ENCODE peak calls at places on chromosome 7, in five cellular contexts. P is lower lobe of right lung, A is mammary epithelial cell, W is heart right ventricle, T is vagina. K is an unnamed sample.

GRCh38 chr7:45080958-45081669 is 7.7 kb downstream of the NACAD start:
- DNase-seq in W (no peak), T (no peak), A (no peak), P (no peak), K (no peak)

GRCh38 chr7:92794386-92794785 is 42.0 kb downstream of the CDK6 start:
- DNase-seq in A (no peak), P (no peak), W (no peak), T (no peak), K (no peak)

GRCh38 chr7:7321681-7322080 is 139.3 kb downstream of the C1GALT1 start:
- DNase-seq in P (no peak), A (no peak), W (no peak), T (no peak), K (no peak)

GRCh38 chr7:100888988-100889760 is at the start of gene UFSP1:
- DNase-seq in A (no peak), P (no peak), W (no peak), T (no peak), K (no peak)

GRCh38 chr7:68828575-68828974 is 769.7 kb upstream of the AUTS2 start:
- DNase-seq in T (no peak), P (no peak), A (no peak), W (no peak), K (no peak)

GRCh38 chr7:158072889-158073730 is 514.5 kb downstream of the PTPRN2 start:
- DNase-seq in A (no peak), T (no peak), P (no peak), W (no peak), K (no peak)

GRCh38 chr7:112072541-112073245 is 133.5 kb downstream of the DOCK4 start:
- DNase-seq in T (no peak), A (no peak), W (no peak), P (no peak), K (no peak)

GRCh38 chr7:147428075-147428474 is 1162.5 kb upstream of the C7orf33 start:
- DNase-seq in T (no peak), A (no peak), W (no peak), P (no peak), K (no peak)

GRCh38 chr7:139058963-139059362 is 23.1 kb upstream of the ZC3HAV1L start:
- DNase-seq in P (no peak), T (no peak), A (no peak), W (peak; percentile 50), K (no peak)

DNA sequence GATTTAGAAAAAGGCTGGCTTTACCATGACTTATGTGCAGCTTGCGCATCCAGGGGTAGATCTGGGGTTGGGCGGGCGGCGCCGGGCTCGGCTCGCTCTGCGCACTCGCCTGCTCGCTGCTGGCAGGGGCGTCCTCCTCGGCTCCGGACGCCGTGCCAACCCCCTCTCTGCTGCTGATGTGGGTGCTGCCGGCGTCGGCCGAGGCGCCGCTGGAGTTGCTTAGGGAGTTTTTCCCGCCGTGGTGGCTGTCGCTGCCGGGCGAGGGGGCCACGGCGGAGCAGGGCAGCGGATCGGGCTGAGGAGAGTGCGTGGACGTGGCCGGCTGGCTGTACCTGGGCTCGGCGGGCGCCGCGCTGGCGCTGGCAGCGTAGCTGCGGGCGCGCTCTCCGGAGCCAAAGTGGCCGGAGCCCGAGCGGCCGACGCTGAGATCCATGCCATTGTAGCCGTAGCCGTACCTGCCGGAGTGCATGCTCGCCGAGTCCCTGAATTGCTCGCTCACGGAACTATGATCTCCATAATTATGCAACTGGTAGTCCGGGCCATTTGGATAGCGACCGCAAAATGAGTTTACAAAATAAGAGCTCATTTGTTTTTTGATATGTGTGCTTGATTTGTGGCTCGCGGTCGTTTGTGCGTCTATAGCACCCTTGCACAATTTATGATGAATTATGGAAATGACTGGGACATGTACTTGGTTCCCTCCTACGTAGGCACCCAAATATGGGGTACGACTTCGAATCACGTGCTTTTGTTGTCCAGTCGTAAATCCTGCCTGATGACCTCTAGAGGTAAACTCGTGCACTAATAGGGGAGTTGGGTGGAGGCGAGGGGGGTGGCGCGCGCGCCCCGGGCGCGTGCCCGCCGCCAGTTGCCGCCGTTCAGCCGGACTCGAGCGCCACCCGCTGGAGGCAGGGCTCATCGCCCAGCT is at the start of gene HOXA5:
- DNase-seq in W (no peak), T (no peak), P (no peak), A (peak; percentile 99), K (peak; percentile 73)
- TF ChIP-seq CTCF in W (peak; percentile 7), T (no peak), P (peak; percentile 85), A (peak; percentile 75), K (peak; percentile 40)

GRCh38 chr7:14836006-14836405 is 66.5 kb downstream of the DGKB start:
- DNase-seq in A (no peak), W (no peak), P (no peak), T (no peak), K (no peak)
- H3K4me1 ChIP-seq in A (peaks cover 6% of the 10 kb centered on the region), W (peaks cover 13% of the 10 kb centered on the region), P (no peaks in the 10 kb centered on the region), T (no peaks in the 10 kb centered on the region), K (no peaks in the 10 kb centered on the region)

GRCh38 chr7:17474724-17475344 is 176.4 kb downstream of the AHR start:
- DNase-seq in P (no peak), W (no peak), A (no peak), T (no peak), K (no peak)
- TF ChIP-seq CTCF in P (no peak), W (no peak), A (peak; percentile 13), T (no peak), K (no peak)

GRCh38 chr7:123747620-123748141 is 1.1 kb downstream of the WASL start:
- DNase-seq in T (no peak), W (peak; percentile 66), A (peak; percentile 83), P (peak; percentile 57), K (peak; percentile 62)

GRCh38 chr7:123745437-123745836 is 3.4 kb downstream of the WASL start:
- DNase-seq in T (no peak), P (no peak), W (no peak), A (no peak), K (no peak)

GRCh38 chr7:123746055-123746454 is 2.7 kb downstream of the WASL start:
- DNase-seq in A (no peak), P (no peak), T (no peak), W (no peak), K (no peak)

GRCh38 chr7:123748171-123748733 is 551 bp downstream of the WASL start:
- DNase-seq in P (peak; percentile 69), T (no peak), A (peak; percentile 41), W (peak; percentile 23), K (peak; percentile 40)

DNA sequence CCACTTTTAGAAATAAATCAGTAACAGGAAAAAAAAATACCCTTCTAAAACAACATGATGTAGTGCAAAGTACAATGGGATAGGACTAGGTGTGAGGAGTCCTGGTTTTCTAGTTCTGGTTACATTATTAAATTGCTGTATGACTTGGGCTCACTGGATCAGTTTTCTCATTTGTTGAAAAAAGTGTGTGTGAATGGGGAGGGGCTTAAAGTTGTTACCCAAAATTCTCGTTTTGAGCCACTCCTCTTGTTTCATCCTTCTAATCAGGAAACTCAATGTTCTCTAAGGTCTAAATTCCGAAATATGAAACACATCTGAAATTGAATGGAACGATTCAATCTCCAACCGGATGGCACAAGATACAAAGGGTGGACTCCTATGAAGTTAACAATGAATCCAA is 1.7 kb downstream of the WASL start:
- DNase-seq in T (no peak), P (no peak), A (no peak), W (no peak), K (no peak)
- H3K4me1 ChIP-seq in T (peaks cover 77% of the 10 kb centered on the region), P (peaks cover 61% of the 10 kb centered on the region), A (peaks cover 7% of the 10 kb centered on the region), W (peaks cover 48% of the 10 kb centered on the region), K (peaks cover 49% of the 10 kb centered on the region)

GRCh38 chr7:130875265-130875741 is 141.3 kb upstream of the KLF14 start:
- DNase-seq in P (peak; percentile 76), A (no peak), W (no peak), T (no peak), K (no peak)
- TF ChIP-seq CTCF in P (peak; percentile 86), A (peak; percentile 91), W (peak; percentile 74), T (peak; percentile 74), K (peak; percentile 78)

K was measured in tibial artery.